ENCODE peak calls at places on chromosomes 4 and X, in seven cellular contexts. M, V, A, E, H, U and P are unnamed samples.
A peak's percentile ranks its signal among the peaks of the same experiment; 100 is the strongest.

GRCh38 chr4:92234393-92235176 is 69.2 kb upstream of the GRID2 start:
- DNase-seq in M (no peak), V (no peak), A (no peak), E (peak; percentile 59), H (peak; percentile 100), U (no peak), P (peak; percentile 92)

GRCh38 chrX:115393271-115393670 is 103.8 kb downstream of the LUZP4 start:
- DNase-seq in M (no peak), V (no peak), A (no peak), E (peak; percentile 24), H (peak; percentile 67), U (no peak), P (peak; percentile 60)

GRCh38 chr4:151407466-151408379 is 1.3 kb upstream of the FHIP1A start:
- DNase-seq in M (no peak), V (peak; percentile 75), A (peak; percentile 23), E (peak; percentile 57), H (no peak), U (peak; percentile 68), P (no peak)

GRCh38 chrX:71320126-71320525 is 18.6 kb downstream of the ITGB1BP2 start:
- DNase-seq in M (no peak), V (no peak), A (no peak), E (no peak), H (no peak), U (no peak), P (no peak)

GRCh38 chr4:182549386-182549785 is 306.2 kb downstream of the TENM3 start:
- DNase-seq in M (no peak), V (no peak), A (no peak), E (no peak), H (no peak), U (no peak), P (no peak)

GRCh38 chrX:85004255-85004654 is 578 bp downstream of the APOOL start:
- DNase-seq in M (no peak), V (no peak), A (peak; percentile 20), E (no peak), H (peak; percentile 28), U (no peak), P (peak; percentile 2)

GRCh38 chr4:16827045-16827444 is 71.4 kb downstream of the LDB2 start:
- DNase-seq in M (no peak), V (peak; percentile 58), A (no peak), E (no peak), H (no peak), U (no peak), P (no peak)

GRCh38 chr4:182585321-182585720 is 331.9 kb downstream of the DCTD start:
- DNase-seq in M (no peak), V (peak; percentile 73), A (no peak), E (no peak), H (no peak), U (no peak), P (no peak)

GRCh38 chr4:86376850-86377249 is 17.0 kb upstream of the MAPK10 start:
- DNase-seq in M (no peak), V (no peak), A (no peak), E (no peak), H (peak; percentile 4), U (no peak), P (no peak)

GRCh38 chr4:39045791-39046221 is 13.6 kb upstream of the TMEM156 start:
- DNase-seq in M (no peak), V (no peak), A (peak; percentile 18), E (no peak), H (peak; percentile 21), U (no peak), P (peak; percentile 42)

GRCh38 chr4:65918217-65918616 is 247.9 kb upstream of the EPHA5 start:
- DNase-seq in M (no peak), V (no peak), A (no peak), E (no peak), H (no peak), U (no peak), P (no peak)

GRCh38 chr4:145012841-145013240 is 85.2 kb downstream of the ANAPC10 start:
- DNase-seq in M (no peak), V (no peak), A (peak; percentile 20), E (no peak), H (peak; percentile 71), U (no peak), P (peak; percentile 58)

GRCh38 chr4:6331018-6331417 is 61.4 kb downstream of the WFS1 start:
- DNase-seq in M (no peak), V (peak; percentile 73), A (peak; percentile 27), E (peak; percentile 28), H (peak; percentile 20), U (no peak), P (no peak)

GRCh38 chrX:68536884-68537283 is 38.0 kb downstream of the YIPF6 start:
- DNase-seq in M (no peak), V (no peak), A (no peak), E (no peak), H (no peak), U (no peak), P (no peak)

GRCh38 chr4:153440475-153440874 is 25.7 kb upstream of the TMEM131L start:
- DNase-seq in M (no peak), V (no peak), A (no peak), E (no peak), H (no peak), U (no peak), P (no peak)

GRCh38 chrX:1244164-1245076 is 24.2 kb upstream of the CSF2RA start:
- DNase-seq in M (no peak), V (peak; percentile 93), A (no peak), E (peak; percentile 28), H (no peak), U (no peak), P (no peak)

GRCh38 chr4:71239365-71239764 is 99.5 kb upstream of the SLC4A4 start:
- DNase-seq in M (no peak), V (no peak), A (no peak), E (no peak), H (peak; percentile 66), U (no peak), P (peak; percentile 7)

GRCh38 chrX:16484338-16484737 is 165.6 kb upstream of the S100G start:
- DNase-seq in M (no peak), V (no peak), A (peak; percentile 14), E (peak; percentile 24), H (peak; percentile 97), U (no peak), P (peak; percentile 90)

GRCh38 chrX:111467896-111468295 is 43.5 kb upstream of the SERTM2 start:
- DNase-seq in M (peak; percentile 64), V (no peak), A (peak; percentile 0), E (peak; percentile 41), H (no peak), U (peak; percentile 28), P (no peak)

GRCh38 chrX:53093748-53094583 is at the start of gene KANTR:
- DNase-seq in M (peak; percentile 95), V (peak; percentile 95), A (peak; percentile 93), E (peak; percentile 94), H (peak; percentile 93), U (peak; percentile 81), P (peak; percentile 92)
- TF ChIP-seq CTCF in M (no peak), V (peak; percentile 27), A (no peak), E (peak; percentile 4), H (no peak), U (no peak), P (peak; percentile 11)

DNA sequence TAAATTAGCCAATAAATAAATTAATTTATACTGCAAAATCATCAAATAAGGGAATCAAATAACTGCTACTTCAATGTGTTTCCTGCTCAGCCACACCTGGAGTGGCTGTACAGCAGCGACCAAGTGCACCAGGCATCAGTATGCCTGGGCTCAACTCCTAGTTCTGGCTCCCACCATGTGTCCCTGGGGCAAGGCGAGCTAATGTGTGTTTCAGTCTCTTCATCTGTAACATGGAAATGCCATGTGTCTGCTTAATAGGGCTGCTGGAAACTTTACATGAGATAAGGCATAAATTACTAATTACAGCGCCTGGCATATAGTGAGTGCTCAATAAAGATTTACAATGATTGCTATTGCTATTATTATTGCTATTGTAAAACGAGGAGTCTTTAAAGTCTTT is 109.1 kb upstream of the PDLIM3 start:
- DNase-seq in M (no peak), V (no peak), A (no peak), E (no peak), H (no peak), U (no peak), P (no peak)
- H3K27me3 ChIP-seq in M (no peaks in the 10 kb centered on the region), V (no peaks in the 10 kb centered on the region), A (no peaks in the 10 kb centered on the region), E (no peaks in the 10 kb centered on the region), H (peaks cover 36% of the 10 kb centered on the region), U (no peaks in the 10 kb centered on the region), P (no peaks in the 10 kb centered on the region)

DNA sequence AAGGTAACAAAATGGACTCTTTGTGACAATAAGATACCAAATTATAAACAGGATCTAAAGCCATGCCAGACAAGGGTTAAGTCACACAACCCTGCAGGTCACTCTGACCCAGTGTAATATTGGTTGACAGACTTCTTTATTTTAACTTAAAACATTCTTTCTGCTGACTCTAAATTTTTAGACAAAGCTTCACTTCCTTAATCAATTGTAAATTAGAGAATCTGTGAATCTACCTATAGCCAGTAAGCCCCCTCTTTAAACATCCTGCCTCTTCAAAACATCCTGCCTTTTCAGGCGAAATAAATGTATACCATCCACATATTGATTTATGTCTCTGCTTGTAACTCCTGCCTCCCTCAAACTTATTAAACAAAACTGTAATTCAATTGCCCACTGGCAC is 14.2 kb downstream of the NUDT6 start:
- DNase-seq in M (no peak), V (no peak), A (no peak), E (no peak), H (no peak), U (no peak), P (no peak)
- H3K27ac ChIP-seq in M (no peak overlapping the region), V (no peak overlapping the region), A (no peak overlapping the region), E (no peak overlapping the region), H (no peak overlapping the region), U (no peak overlapping the region), P (no peak overlapping the region)

DNA sequence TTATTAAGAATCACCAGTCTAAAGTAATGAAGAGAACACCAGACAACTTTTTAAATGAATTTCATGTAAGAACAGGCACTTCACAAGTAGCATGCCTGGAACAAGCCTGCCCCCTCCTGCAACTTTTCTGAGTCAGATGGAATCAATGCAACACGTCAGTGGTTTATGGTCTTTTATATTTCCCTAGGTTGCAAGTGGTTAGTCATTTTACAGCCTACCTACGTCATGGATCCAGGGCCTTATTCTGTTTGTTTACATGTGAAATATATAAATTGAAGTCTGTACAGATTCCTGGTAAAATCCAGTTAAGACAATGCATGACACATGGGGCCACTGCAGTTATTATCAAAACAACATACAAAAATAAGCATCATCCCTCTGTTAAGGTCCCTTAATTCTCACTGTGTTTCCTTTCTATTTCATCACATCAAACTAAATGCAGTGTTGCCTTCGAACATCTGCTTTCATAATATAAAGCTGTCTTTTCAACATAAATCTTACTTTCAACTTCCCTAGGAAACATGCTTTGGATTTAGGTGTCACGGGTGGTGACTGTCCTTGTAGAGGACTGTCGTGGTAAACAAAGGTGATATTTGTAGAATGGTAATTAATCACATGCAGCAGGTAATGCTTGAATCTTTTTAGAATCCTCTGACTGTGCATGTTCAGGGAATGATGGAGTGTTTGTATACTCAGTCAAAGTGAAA is 309.3 kb downstream of the FRMPD4 start:
- DNase-seq in M (peak; percentile 65), V (no peak), A (no peak), E (peak; percentile 43), H (peak; percentile 95), U (no peak), P (peak; percentile 65)
- TF ChIP-seq CTCF in M (no peak), V (no peak), A (no peak), E (peak; percentile 17), H (peak; percentile 54), U (no peak), P (no peak)

GRCh38 chrX:123647244-123647643 is 85.6 kb downstream of the THOC2 start:
- DNase-seq in M (no peak), V (no peak), A (no peak), E (no peak), H (no peak), U (no peak), P (no peak)
- H3K27me3 ChIP-seq in M (no peaks in the 10 kb centered on the region), V (no peaks in the 10 kb centered on the region), A (no peaks in the 10 kb centered on the region), E (no peaks in the 10 kb centered on the region), H (no peaks in the 10 kb centered on the region), U (no peaks in the 10 kb centered on the region), P (no peaks in the 10 kb centered on the region)